ENCODE peak calls at places on chromosomes 4 and X, in ten cellular contexts. F, I, O, N, R, T, S, A, Z and L are unnamed samples.

GRCh38 chr4:89136525-89136924 is 25.2 kb downstream of the TIGD2 start:
- DNase-seq in F (peak), I (no peak), O (no peak), N (no peak), R (no peak), T (no peak), S (no peak), A (peak), Z (no peak), L (no peak)

GRCh38 chr4:5884804-5885203 is 8.1 kb downstream of the CRMP1 start:
- DNase-seq in F (no peak), I (no peak), O (no peak), N (no peak), R (no peak), T (no peak), S (no peak), A (no peak), Z (no peak), L (no peak)

GRCh38 chrX:72545990-72546389 is 26.7 kb downstream of the HDAC8 start:
- DNase-seq in F (peak), I (no peak), O (no peak), N (peak), R (no peak), T (no peak), S (no peak), A (no peak), Z (no peak), L (no peak)

GRCh38 chrX:24264383-24264782 is 49.5 kb downstream of the SUPT20HL2 start:
- DNase-seq in F (peak), I (no peak), O (no peak), N (no peak), R (no peak), T (no peak), S (no peak), A (no peak), Z (no peak), L (no peak)

GRCh38 chr4:16297003-16297402 is 70.7 kb upstream of the TAPT1 start:
- DNase-seq in F (no peak), I (no peak), O (no peak), N (no peak), R (no peak), T (no peak), S (no peak), A (no peak), Z (no peak), L (no peak)

GRCh38 chr4:183571350-183572076 is 66.7 kb downstream of the ING2 start:
- DNase-seq in F (peak), I (no peak), O (no peak), N (peak), R (no peak), T (no peak), S (no peak), A (peak), Z (no peak), L (no peak)

GRCh38 chr4:126630171-126630570 is 1002.6 kb upstream of the INTU start:
- DNase-seq in F (no peak), I (no peak), O (no peak), N (peak), R (no peak), T (no peak), S (no peak), A (peak), Z (no peak), L (no peak)

GRCh38 chr4:169640261-169640880 is 20.0 kb downstream of the CLCN3 start:
- DNase-seq in F (peak), I (no peak), O (no peak), N (no peak), R (no peak), T (no peak), S (no peak), A (no peak), Z (no peak), L (no peak)

GRCh38 chr4:151163855-151164254 is 64.4 kb downstream of the RPS3A start:
- DNase-seq in F (no peak), I (no peak), O (no peak), N (no peak), R (no peak), T (no peak), S (no peak), A (no peak), Z (no peak), L (no peak)

GRCh38 chr4:113582737-113583136 is 178.8 kb downstream of the CAMK2D start:
- DNase-seq in F (no peak), I (no peak), O (no peak), N (no peak), R (no peak), T (no peak), S (no peak), A (no peak), Z (no peak), L (no peak)

GRCh38 chrX:31213941-31214340 is 142.1 kb upstream of the FTHL17 start:
- DNase-seq in F (no peak), I (no peak), O (no peak), N (peak), R (no peak), T (no peak), S (no peak), A (peak), Z (no peak), L (peak)

GRCh38 chrX:68299923-68300322 is 133.4 kb downstream of the OPHN1 start:
- DNase-seq in F (no peak), I (no peak), O (no peak), N (no peak), R (no peak), T (no peak), S (no peak), A (no peak), Z (no peak), L (no peak)

GRCh38 chrX:68090266-68090665 is 343.0 kb downstream of the OPHN1 start:
- DNase-seq in F (no peak), I (no peak), O (no peak), N (no peak), R (no peak), T (no peak), S (no peak), A (no peak), Z (no peak), L (no peak)

GRCh38 chrX:101191217-101191750 is 28.3 kb upstream of the DRP2 start:
- DNase-seq in F (peak), I (no peak), O (peak), N (peak), R (no peak), T (no peak), S (no peak), A (peak), Z (no peak), L (peak)

GRCh38 chr4:157204634-157205244 is 15.8 kb upstream of the GRIA2 start:
- DNase-seq in F (no peak), I (no peak), O (peak), N (peak), R (no peak), T (peak), S (no peak), A (peak), Z (no peak), L (no peak)

GRCh38 chr4:42954925-42955669 is 62.6 kb downstream of the GRXCR1 start:
- DNase-seq in F (no peak), I (no peak), O (no peak), N (no peak), R (no peak), T (no peak), S (no peak), A (no peak), Z (no peak), L (no peak)

GRCh38 chr4:150972592-150972991 is 42.5 kb downstream of the LRBA start:
- DNase-seq in F (peak), I (no peak), O (no peak), N (no peak), R (no peak), T (peak), S (no peak), A (no peak), Z (no peak), L (no peak)

GRCh38 chrX:27186671-27187070 is 276.5 kb downstream of the PPP4R3C start:
- DNase-seq in F (peak), I (no peak), O (peak), N (peak), R (peak), T (peak), S (peak), A (peak), Z (no peak), L (no peak)

GRCh38 chrX:19990225-19990518 is 689 bp downstream of the BCLAF3 start:
- DNase-seq in F (no peak), I (no peak), O (no peak), N (peak), R (no peak), T (no peak), S (no peak), A (no peak), Z (peak), L (no peak)